ENCODE peak calls at places on chromosomes 16 and 17, in seven cellular contexts. One of them, this sample, is unnamed.

GRCh38 chr16:70612931-70613330 is 33.4 kb upstream of the IL34 start:
- DNase-seq in NCI-H1436: no peak
- DNase-seq in EL: no peak
- DNase-seq in HFF-Myc: no peak
- DNase-seq in CD8-positive, alpha-beta T cell: no peak
- DNase-seq in activated CD4-positive, alpha-beta T cell treated with anti-CD3 and anti-CD28 coated beads, Interleukin-2, amount 50 U/mL, for 24 hours: no peak
- DNase-seq in heart right ventricle: no peak
- DNase-seq in this sample: no peak

GRCh38 chr17:36931096-36931696 is 6.1 kb upstream of the LHX1 start:
- DNase-seq in NCI-H1436: no peak
- DNase-seq in EL: no peak
- DNase-seq in HFF-Myc: no peak
- DNase-seq in CD8-positive, alpha-beta T cell: no peak
- DNase-seq in activated CD4-positive, alpha-beta T cell treated with anti-CD3 and anti-CD28 coated beads, Interleukin-2, amount 50 U/mL, for 24 hours: no peak
- DNase-seq in heart right ventricle: no peak
- DNase-seq in this sample: no peak

GRCh38 chr17:64508683-64509082 is 1.9 kb downstream of the CEP95 start:
- DNase-seq in NCI-H1436: no peak
- DNase-seq in EL: no peak
- DNase-seq in HFF-Myc: no peak
- DNase-seq in CD8-positive, alpha-beta T cell: no peak
- DNase-seq in activated CD4-positive, alpha-beta T cell treated with anti-CD3 and anti-CD28 coated beads, Interleukin-2, amount 50 U/mL, for 24 hours: no peak
- DNase-seq in heart right ventricle: no peak
- DNase-seq in this sample: no peak

GRCh38 chr16:24850289-24850931 is 4.6 kb downstream of the SLC5A11 start:
- DNase-seq in NCI-H1436: no peak
- DNase-seq in EL: peak
- DNase-seq in HFF-Myc: no peak
- DNase-seq in CD8-positive, alpha-beta T cell: no peak
- DNase-seq in activated CD4-positive, alpha-beta T cell treated with anti-CD3 and anti-CD28 coated beads, Interleukin-2, amount 50 U/mL, for 24 hours: no peak
- DNase-seq in heart right ventricle: no peak
- DNase-seq in this sample: no peak

GRCh38 chr16:79212114-79212791 is 388.3 kb downstream of the MAF start:
- DNase-seq in NCI-H1436: no peak
- DNase-seq in EL: no peak
- DNase-seq in HFF-Myc: no peak
- DNase-seq in CD8-positive, alpha-beta T cell: no peak
- DNase-seq in activated CD4-positive, alpha-beta T cell treated with anti-CD3 and anti-CD28 coated beads, Interleukin-2, amount 50 U/mL, for 24 hours: no peak
- DNase-seq in heart right ventricle: no peak
- DNase-seq in this sample: peak

GRCh38 chr17:13735861-13736260 is 134.1 kb upstream of the HS3ST3A1 start:
- DNase-seq in NCI-H1436: no peak
- DNase-seq in EL: no peak
- DNase-seq in HFF-Myc: peak
- DNase-seq in CD8-positive, alpha-beta T cell: no peak
- DNase-seq in activated CD4-positive, alpha-beta T cell treated with anti-CD3 and anti-CD28 coated beads, Interleukin-2, amount 50 U/mL, for 24 hours: no peak
- DNase-seq in heart right ventricle: no peak
- DNase-seq in this sample: no peak

GRCh38 chr17:36938566-36939058 is 1.3 kb downstream of the LHX1 start:
- DNase-seq in NCI-H1436: no peak
- DNase-seq in EL: no peak
- DNase-seq in HFF-Myc: no peak
- DNase-seq in CD8-positive, alpha-beta T cell: no peak
- DNase-seq in activated CD4-positive, alpha-beta T cell treated with anti-CD3 and anti-CD28 coated beads, Interleukin-2, amount 50 U/mL, for 24 hours: no peak
- DNase-seq in heart right ventricle: no peak
- DNase-seq in this sample: peak

GRCh38 chr17:81291662-81292061 is 3.4 kb downstream of the SLC38A10 start:
- DNase-seq in NCI-H1436: peak
- DNase-seq in EL: peak
- DNase-seq in HFF-Myc: no peak
- DNase-seq in CD8-positive, alpha-beta T cell: peak
- DNase-seq in activated CD4-positive, alpha-beta T cell treated with anti-CD3 and anti-CD28 coated beads, Interleukin-2, amount 50 U/mL, for 24 hours: peak
- DNase-seq in heart right ventricle: peak
- DNase-seq in this sample: peak

GRCh38 chr17:60147553-60148241 is 2.1 kb upstream of the CA4 start:
- DNase-seq in NCI-H1436: no peak
- DNase-seq in EL: no peak
- DNase-seq in HFF-Myc: no peak
- DNase-seq in CD8-positive, alpha-beta T cell: no peak
- DNase-seq in activated CD4-positive, alpha-beta T cell treated with anti-CD3 and anti-CD28 coated beads, Interleukin-2, amount 50 U/mL, for 24 hours: no peak
- DNase-seq in heart right ventricle: no peak
- DNase-seq in this sample: no peak

GRCh38 chr17:18117533-18117932 is 9.0 kb downstream of the MYO15A start:
- DNase-seq in NCI-H1436: no peak
- DNase-seq in EL: no peak
- DNase-seq in HFF-Myc: no peak
- DNase-seq in CD8-positive, alpha-beta T cell: no peak
- DNase-seq in activated CD4-positive, alpha-beta T cell treated with anti-CD3 and anti-CD28 coated beads, Interleukin-2, amount 50 U/mL, for 24 hours: no peak
- DNase-seq in heart right ventricle: no peak
- DNase-seq in this sample: no peak

GRCh38 chr16:165218-165538 is 600 bp upstream of the HBM start:
- DNase-seq in NCI-H1436: no peak
- DNase-seq in EL: no peak
- DNase-seq in HFF-Myc: no peak
- DNase-seq in CD8-positive, alpha-beta T cell: no peak
- DNase-seq in activated CD4-positive, alpha-beta T cell treated with anti-CD3 and anti-CD28 coated beads, Interleukin-2, amount 50 U/mL, for 24 hours: no peak
- DNase-seq in heart right ventricle: no peak
- DNase-seq in this sample: no peak

GRCh38 chr16:67992661-67993206 is 6.5 kb downstream of the DPEP2 start:
- DNase-seq in NCI-H1436: no peak
- DNase-seq in EL: no peak
- DNase-seq in HFF-Myc: no peak
- DNase-seq in CD8-positive, alpha-beta T cell: no peak
- DNase-seq in activated CD4-positive, alpha-beta T cell treated with anti-CD3 and anti-CD28 coated beads, Interleukin-2, amount 50 U/mL, for 24 hours: no peak
- DNase-seq in heart right ventricle: no peak
- DNase-seq in this sample: no peak

GRCh38 chr17:76697702-76698465 is 12.9 kb downstream of the MXRA7 start:
- DNase-seq in NCI-H1436: peak
- DNase-seq in EL: no peak
- DNase-seq in HFF-Myc: no peak
- DNase-seq in CD8-positive, alpha-beta T cell: no peak
- DNase-seq in activated CD4-positive, alpha-beta T cell treated with anti-CD3 and anti-CD28 coated beads, Interleukin-2, amount 50 U/mL, for 24 hours: no peak
- DNase-seq in heart right ventricle: no peak
- DNase-seq in this sample: peak

GRCh38 chr17:68207651-68208253 is 40.1 kb upstream of the AMZ2 start:
- DNase-seq in NCI-H1436: no peak
- DNase-seq in EL: no peak
- DNase-seq in HFF-Myc: no peak
- DNase-seq in CD8-positive, alpha-beta T cell: no peak
- DNase-seq in activated CD4-positive, alpha-beta T cell treated with anti-CD3 and anti-CD28 coated beads, Interleukin-2, amount 50 U/mL, for 24 hours: no peak
- DNase-seq in heart right ventricle: peak
- DNase-seq in this sample: no peak

GRCh38 chr16:87657621-87658192 is 55.4 kb downstream of the JPH3 start:
- DNase-seq in NCI-H1436: no peak
- DNase-seq in EL: peak
- DNase-seq in HFF-Myc: no peak
- DNase-seq in CD8-positive, alpha-beta T cell: no peak
- DNase-seq in activated CD4-positive, alpha-beta T cell treated with anti-CD3 and anti-CD28 coated beads, Interleukin-2, amount 50 U/mL, for 24 hours: no peak
- DNase-seq in heart right ventricle: no peak
- DNase-seq in this sample: no peak

GRCh38 chr16:87850009-87851006 is 19.0 kb downstream of the SLC7A5 start:
- DNase-seq in NCI-H1436: peak
- DNase-seq in EL: peak
- DNase-seq in HFF-Myc: no peak
- DNase-seq in CD8-positive, alpha-beta T cell: peak
- DNase-seq in activated CD4-positive, alpha-beta T cell treated with anti-CD3 and anti-CD28 coated beads, Interleukin-2, amount 50 U/mL, for 24 hours: peak
- DNase-seq in heart right ventricle: peak
- DNase-seq in this sample: peak

GRCh38 chr17:82772026-82772425 is 20.2 kb downstream of the TBCD start:
- DNase-seq in NCI-H1436: no peak
- DNase-seq in EL: peak
- DNase-seq in HFF-Myc: no peak
- DNase-seq in CD8-positive, alpha-beta T cell: no peak
- DNase-seq in activated CD4-positive, alpha-beta T cell treated with anti-CD3 and anti-CD28 coated beads, Interleukin-2, amount 50 U/mL, for 24 hours: no peak
- DNase-seq in heart right ventricle: no peak
- DNase-seq in this sample: no peak

GRCh38 chr17:74832421-74832820 is 27.3 kb downstream of the GRIN2C start:
- DNase-seq in NCI-H1436: no peak
- DNase-seq in EL: no peak
- DNase-seq in HFF-Myc: no peak
- DNase-seq in CD8-positive, alpha-beta T cell: no peak
- DNase-seq in activated CD4-positive, alpha-beta T cell treated with anti-CD3 and anti-CD28 coated beads, Interleukin-2, amount 50 U/mL, for 24 hours: no peak
- DNase-seq in heart right ventricle: no peak
- DNase-seq in this sample: no peak

GRCh38 chr16:31109622-31110021 is 1.4 kb downstream of the BCKDK start:
- DNase-seq in NCI-H1436: no peak
- DNase-seq in EL: no peak
- DNase-seq in HFF-Myc: no peak
- DNase-seq in CD8-positive, alpha-beta T cell: no peak
- DNase-seq in activated CD4-positive, alpha-beta T cell treated with anti-CD3 and anti-CD28 coated beads, Interleukin-2, amount 50 U/mL, for 24 hours: no peak
- DNase-seq in heart right ventricle: no peak
- DNase-seq in this sample: no peak

GRCh38 chr17:28570716-28571254 is 539 bp downstream of the PIGS start:
- DNase-seq in NCI-H1436: no peak
- DNase-seq in EL: peak
- DNase-seq in HFF-Myc: no peak
- DNase-seq in CD8-positive, alpha-beta T cell: peak
- DNase-seq in activated CD4-positive, alpha-beta T cell treated with anti-CD3 and anti-CD28 coated beads, Interleukin-2, amount 50 U/mL, for 24 hours: no peak
- DNase-seq in heart right ventricle: peak
- DNase-seq in this sample: peak

GRCh38 chr17:57939797-57940196 is 15.4 kb downstream of the CUEDC1 start:
- DNase-seq in NCI-H1436: peak
- DNase-seq in EL: no peak
- DNase-seq in HFF-Myc: no peak
- DNase-seq in CD8-positive, alpha-beta T cell: peak
- DNase-seq in activated CD4-positive, alpha-beta T cell treated with anti-CD3 and anti-CD28 coated beads, Interleukin-2, amount 50 U/mL, for 24 hours: no peak
- DNase-seq in heart right ventricle: peak
- DNase-seq in this sample: no peak

GRCh38 chr16:85381738-85382592 is 231.2 kb upstream of the GSE1 start:
- DNase-seq in NCI-H1436: no peak
- DNase-seq in EL: no peak
- DNase-seq in HFF-Myc: no peak
- DNase-seq in CD8-positive, alpha-beta T cell: no peak
- DNase-seq in activated CD4-positive, alpha-beta T cell treated with anti-CD3 and anti-CD28 coated beads, Interleukin-2, amount 50 U/mL, for 24 hours: no peak
- DNase-seq in heart right ventricle: peak
- DNase-seq in this sample: no peak

GRCh38 chr17:36501963-36502362 is 15.5 kb downstream of the ZNHIT3 start:
- DNase-seq in NCI-H1436: no peak
- DNase-seq in EL: no peak
- DNase-seq in HFF-Myc: no peak
- DNase-seq in CD8-positive, alpha-beta T cell: no peak
- DNase-seq in activated CD4-positive, alpha-beta T cell treated with anti-CD3 and anti-CD28 coated beads, Interleukin-2, amount 50 U/mL, for 24 hours: no peak
- DNase-seq in heart right ventricle: no peak
- DNase-seq in this sample: no peak

GRCh38 chr16:56493131-56493530 is 26.7 kb downstream of the BBS2 start:
- DNase-seq in NCI-H1436: no peak
- DNase-seq in EL: peak
- DNase-seq in HFF-Myc: no peak
- DNase-seq in CD8-positive, alpha-beta T cell: no peak
- DNase-seq in activated CD4-positive, alpha-beta T cell treated with anti-CD3 and anti-CD28 coated beads, Interleukin-2, amount 50 U/mL, for 24 hours: no peak
- DNase-seq in heart right ventricle: no peak
- DNase-seq in this sample: no peak

GRCh38 chr17:80785477-80786178 is 206.0 kb upstream of the CHMP6 start:
- DNase-seq in NCI-H1436: no peak
- DNase-seq in EL: no peak
- DNase-seq in HFF-Myc: no peak
- DNase-seq in CD8-positive, alpha-beta T cell: peak
- DNase-seq in activated CD4-positive, alpha-beta T cell treated with anti-CD3 and anti-CD28 coated beads, Interleukin-2, amount 50 U/mL, for 24 hours: no peak
- DNase-seq in heart right ventricle: no peak
- DNase-seq in this sample: peak